ENCODE peak calls at places on chromosomes 16 and 17, in six cellular contexts. W is IMR-90, X is neuronal stem cell, I is H9, U is H1, R is mesenchymal stem cell. S is an unnamed sample.

GRCh38 chr16:4205971-4206370 is 35.9 kb downstream of the SRL start:
- DNase-seq in W (no peak), X (no peak), I (no peak), U (no peak), R (no peak), S (no peak)

GRCh38 chr17:76716146-76716833 is 5.5 kb upstream of the MXRA7 start:
- DNase-seq in W (peak; percentile 99), X (no peak), I (no peak), U (no peak), R (peak; percentile 100), S (peak; percentile 45)

GRCh38 chr16:87628940-87629339 is 26.6 kb downstream of the JPH3 start:
- DNase-seq in W (peak; percentile 28), X (no peak), I (no peak), U (no peak), R (peak; percentile 50), S (peak; percentile 85)

GRCh38 chr17:79388556-79389295 is 222.1 kb downstream of the RBFOX3 start:
- DNase-seq in W (peak; percentile 27), X (peak; percentile 46), I (peak; percentile 90), U (peak; percentile 41), R (peak; percentile 16), S (peak; percentile 38)

GRCh38 chr17:28575126-28575795 is 1.4 kb downstream of the ALDOC start:
- DNase-seq in W (no peak), X (no peak), I (no peak), U (no peak), R (no peak), S (no peak)

GRCh38 chr16:1150511-1150982 is 2.4 kb upstream of the CACNA1H start:
- DNase-seq in W (peak; percentile 47), X (no peak), I (peak; percentile 62), U (no peak), R (peak; percentile 24), S (peak; percentile 66)

GRCh38 chr16:53504161-53504663 is 1.2 kb upstream of the AKTIP start:
- DNase-seq in W (peak; percentile 31), X (no peak), I (no peak), U (no peak), R (no peak), S (peak; percentile 23)

GRCh38 chr16:69494993-69495392 is 70.6 kb downstream of the CYB5B start:
- DNase-seq in W (no peak), X (no peak), I (peak; percentile 74), U (peak; percentile 29), R (no peak), S (peak; percentile 27)

GRCh38 chr17:76054112-76054476 is 18.2 kb downstream of the SRP68 start:
- DNase-seq in W (peak; percentile 40), X (no peak), I (no peak), U (no peak), R (peak; percentile 47), S (peak; percentile 63)

GRCh38 chr16:3737181-3737580 is 19.9 kb upstream of the TRAP1 start:
- DNase-seq in W (no peak), X (no peak), I (no peak), U (no peak), R (no peak), S (no peak)

GRCh38 chr17:39669897-39670735 is 1.9 kb downstream of the PNMT start:
- DNase-seq in W (no peak), X (no peak), I (no peak), U (no peak), R (no peak), S (no peak)

GRCh38 chr16:65394306-65394705 is 272.4 kb upstream of the CDH11 start:
- DNase-seq in W (no peak), X (no peak), I (no peak), U (no peak), R (no peak), S (no peak)

GRCh38 chr17:40450175-40450574 is 6.9 kb downstream of the IGFBP4 start:
- DNase-seq in W (peak; percentile 45), X (no peak), I (peak; percentile 79), U (peak; percentile 49), R (no peak), S (peak; percentile 74)

GRCh38 chr17:6325741-6326140 is 109.2 kb downstream of the AIPL1 start:
- DNase-seq in W (no peak), X (no peak), I (no peak), U (no peak), R (no peak), S (no peak)

GRCh38 chr17:2084766-2085647 is 30.1 kb downstream of the HIC1 start:
- DNase-seq in W (peak; percentile 86), X (no peak), I (peak; percentile 23), U (no peak), R (peak; percentile 89), S (peak; percentile 54)

GRCh38 chr16:71408536-71408935 is 33.3 kb downstream of the TLE7 start:
- DNase-seq in W (no peak), X (no peak), I (no peak), U (no peak), R (no peak), S (no peak)

GRCh38 chr16:85441890-85442670 is 171.0 kb upstream of the GSE1 start:
- DNase-seq in W (no peak), X (no peak), I (no peak), U (no peak), R (no peak), S (no peak)

GRCh38 chr17:17892731-17893130 is 55.9 kb upstream of the SREBF1 start:
- DNase-seq in W (no peak), X (no peak), I (no peak), U (no peak), R (no peak), S (peak; percentile 89)

GRCh38 chr17:2157081-2157480 is 102.2 kb downstream of the HIC1 start:
- DNase-seq in W (peak; percentile 66), X (no peak), I (no peak), U (no peak), R (peak; percentile 83), S (no peak)

GRCh38 chr16:63613701-63614100 is 1508.2 kb downstream of the CDH11 start:
- DNase-seq in W (peak; percentile 4), X (no peak), I (no peak), U (no peak), R (peak; percentile 69), S (no peak)

GRCh38 chr17:77437017-77437416 is 296.2 kb downstream of the SEC14L1 start:
- DNase-seq in W (peak; percentile 80), X (no peak), I (no peak), U (no peak), R (peak; percentile 78), S (no peak)

GRCh38 chr16:27174007-27174406 is 29.3 kb upstream of the KDM8 start:
- DNase-seq in W (no peak), X (no peak), I (no peak), U (no peak), R (no peak), S (no peak)

GRCh38 chr17:2299136-2299535 is 4.4 kb downstream of the SMG6 start:
- DNase-seq in W (no peak), X (no peak), I (no peak), U (no peak), R (no peak), S (no peak)

GRCh38 chr17:74408262-74408661 is 23.6 kb upstream of the GPRC5C start:
- DNase-seq in W (no peak), X (no peak), I (no peak), U (no peak), R (peak; percentile 51), S (peak; percentile 7)

GRCh38 chr16:82987767-82988166 is 361.0 kb downstream of the CDH13 start:
- DNase-seq in W (peak; percentile 19), X (no peak), I (no peak), U (no peak), R (no peak), S (no peak)
- H3K14ac ChIP-seq in W (no peak overlapping the region), X (no peak overlapping the region), I (no peak overlapping the region), U (no peak overlapping the region), R (no peak overlapping the region), S (no peak overlapping the region)

DNA sequence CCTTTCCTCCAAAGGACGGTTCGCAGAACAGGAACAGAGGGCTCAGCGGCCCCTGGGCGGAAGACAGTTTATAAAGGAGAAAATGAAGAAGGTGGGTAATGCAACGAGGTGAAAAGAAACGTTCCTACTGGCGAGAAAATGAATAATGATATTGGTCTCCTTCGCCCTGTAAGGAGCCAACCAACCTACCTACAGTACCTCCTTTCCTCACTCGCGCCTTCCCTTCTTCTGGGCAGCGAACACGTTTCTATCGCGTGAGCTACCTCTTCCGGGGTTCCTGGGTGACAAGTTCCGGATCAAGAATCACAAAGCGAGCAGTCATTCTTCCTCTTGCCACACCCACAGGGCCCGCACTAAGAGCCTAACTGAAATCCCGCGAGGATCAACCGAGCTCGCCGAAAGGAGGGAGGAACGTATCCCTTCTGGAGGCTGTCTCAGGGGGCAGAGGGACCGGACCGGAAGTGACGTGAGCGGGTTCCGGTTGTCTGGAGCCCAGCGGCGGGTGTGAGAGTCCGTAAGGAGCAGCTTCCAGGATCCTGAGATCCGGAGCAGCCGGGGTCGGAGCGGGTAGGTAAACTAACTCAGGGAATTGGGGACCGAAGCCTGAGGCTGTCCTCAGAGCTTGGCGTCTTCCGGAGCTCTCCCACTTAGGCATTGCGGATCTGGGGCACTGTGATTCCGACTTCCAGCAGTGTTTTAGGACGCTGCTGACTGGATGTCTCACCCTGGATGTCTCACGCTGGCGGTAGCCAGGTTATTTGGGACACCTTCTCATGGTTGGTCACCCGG is at the start of the genes PTRH2 and VMP1:
- DNase-seq in W (peak; percentile 100), X (peak; percentile 99), I (peak; percentile 100), U (peak; percentile 98), R (peak; percentile 100), S (peak; percentile 100)
- H4K8ac ChIP-seq in W (peak within 1 kb of the TSS; percentile 67), X (no peak within 1 kb of the TSS), I (no peak within 1 kb of the TSS), U (peak within 1 kb of the TSS; percentile 83), R (peak within 1 kb of the TSS; percentile 45), S (peak within 1 kb of the TSS; percentile 92)

GRCh38 chr17:41777157-41777578 is 9.3 kb downstream of the JUP start:
- DNase-seq in W (no peak), X (no peak), I (peak; percentile 77), U (no peak), R (no peak), S (peak; percentile 56)
- H3K23ac ChIP-seq in W (no peak overlapping the region), X (no peak overlapping the region), I (no peak overlapping the region), U (no peak overlapping the region), R (no peak overlapping the region), S (no peak overlapping the region)

DNA sequence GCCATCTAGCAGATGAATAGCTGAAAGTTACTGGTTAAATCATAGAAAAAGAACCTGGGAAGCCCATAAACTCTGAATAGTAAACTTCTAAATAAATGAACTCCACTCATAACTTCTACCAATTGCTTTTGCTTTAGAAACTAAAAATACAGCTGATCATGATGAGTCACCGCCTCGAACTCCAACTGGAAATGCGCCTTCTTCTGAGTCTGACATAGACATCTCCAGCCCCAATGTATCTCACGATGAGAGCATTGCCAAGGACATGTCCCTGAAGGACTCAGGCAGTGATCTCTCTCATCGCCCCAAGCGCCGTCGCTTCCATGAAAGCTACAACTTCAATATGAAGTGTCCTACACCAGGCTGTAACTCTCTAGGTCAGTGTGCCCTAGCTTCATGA is 9.7 kb downstream of the KAT7 start:
- DNase-seq in W (peak; percentile 71), X (no peak), I (no peak), U (no peak), R (no peak), S (no peak)
- H3K14ac ChIP-seq in W (no peak overlapping the region), X (no peak overlapping the region), I (no peak overlapping the region), U (no peak overlapping the region), R (no peak overlapping the region), S (no peak overlapping the region)